ENCODE peak calls at places on chromosomes 5 and 9, in four cellular contexts. T is fibroblast of mammary gland, V is NCI-H345, P is caudate nucleus. N is an unnamed sample.

GRCh38 chr5:122351416-122352157 is 39.5 kb downstream of the SNCAIP start:
- DNase-seq in P (no peak), T (peak), V (no peak), N (no peak)

GRCh38 chr5:151040211-151040747 is 19.9 kb downstream of the GPX3 start:
- DNase-seq in P (no peak), V (no peak), T (peak), N (peak)

GRCh38 chr5:1901081-1901480 is 18.4 kb upstream of the IRX4 start:
- DNase-seq in T (peak), P (no peak), V (no peak), N (no peak)

GRCh38 chr5:95178046-95178651 is 106.7 kb downstream of the MCTP1 start:
- DNase-seq in T (peak), V (peak), P (no peak), N (peak)

GRCh38 chr9:95504053-95504963 is 12.5 kb downstream of the PTCH1 start:
- DNase-seq in P (no peak), T (peak), V (peak), N (peak)

GRCh38 chr5:160931283-160931682 is 79.3 kb upstream of the ATP10B start:
- DNase-seq in P (no peak), T (no peak), V (no peak), N (no peak)

GRCh38 chr5:67530609-67531255 is 334.1 kb upstream of the CD180 start:
- DNase-seq in P (no peak), V (peak), T (no peak), N (no peak)

GRCh38 chr5:179612577-179613459 is 10.7 kb downstream of the HNRNPH1 start:
- DNase-seq in T (no peak), P (no peak), V (no peak), N (no peak)

GRCh38 chr9:112015149-112015548 is 118.5 kb downstream of the UGCG start:
- DNase-seq in P (no peak), V (no peak), T (no peak), N (no peak)

GRCh38 chr5:39187873-39188731 is 31.3 kb downstream of the FYB1 start:
- DNase-seq in T (no peak), V (no peak), P (no peak), N (no peak)

GRCh38 chr5:140239939-140240700 is 62.8 kb downstream of the PFDN1 start:
- DNase-seq in V (peak), T (peak), P (peak), N (peak)

GRCh38 chr9:95025213-95026170 is 292.0 kb downstream of the FANCC start:
- DNase-seq in V (peak), P (peak), T (peak), N (peak)

GRCh38 chr5:9582406-9582805 is 36.5 kb upstream of the SEMA5A start:
- DNase-seq in V (no peak), P (no peak), T (peak), N (peak)